ENCODE peak calls at places on chromosome 18, in five cellular contexts. H is B cell, M is NB4, O is psoas muscle, Q is WTC11. C is an unnamed sample.

GRCh38 chr18:54671291-54671881 is 80.3 kb downstream of the DYNAP start:
- DNase-seq in H (peak), M (peak), O (no peak), Q (no peak), C (no peak)

GRCh38 chr18:79558196-79559120 is 121.1 kb upstream of the CTDP1 start:
- DNase-seq in H (no peak), M (no peak), O (no peak), Q (no peak), C (no peak)

GRCh38 chr18:3790702-3791101 is 340.7 kb downstream of the TGIF1 start:
- DNase-seq in H (no peak), M (no peak), O (no peak), Q (no peak), C (no peak)

GRCh38 chr18:67813380-67814028 is 297.0 kb upstream of the DSEL start:
- DNase-seq in H (no peak), M (no peak), O (no peak), Q (no peak), C (no peak)

GRCh38 chr18:55337908-55338521 is 250.0 kb downstream of the TCF4 start:
- DNase-seq in H (peak), M (no peak), O (peak), Q (no peak), C (no peak)

GRCh38 chr18:63969965-63970802 is at the start of gene SERPINB8:
- DNase-seq in H (peak), M (peak), O (peak), Q (peak), C (peak)

GRCh38 chr18:44896817-44897216 is 216.1 kb downstream of the SETBP1 start:
- DNase-seq in H (no peak), M (no peak), O (no peak), Q (no peak), C (no peak)

GRCh38 chr18:68935686-68936085 is 137.8 kb downstream of the CCDC102B start:
- DNase-seq in H (no peak), M (no peak), O (no peak), Q (no peak), C (no peak)

GRCh38 chr18:60199505-60199904 is 173.1 kb downstream of the MC4R start:
- DNase-seq in H (no peak), M (no peak), O (no peak), Q (no peak), C (no peak)

GRCh38 chr18:24168496-24168895 is 29.6 kb downstream of the CABYR start:
- DNase-seq in H (no peak), M (no peak), O (no peak), Q (no peak), C (no peak)

GRCh38 chr18:73235921-73236320 is 368.1 kb upstream of the NETO1 start:
- DNase-seq in H (no peak), M (no peak), O (no peak), Q (no peak), C (no peak)

GRCh38 chr18:23883277-23883790 is 131.2 kb upstream of the TTC39C start:
- DNase-seq in H (no peak), M (no peak), O (peak), Q (no peak), C (no peak)

GRCh38 chr18:53489266-53489665 is 735.2 kb downstream of the MBD2 start:
- DNase-seq in H (no peak), M (no peak), O (no peak), Q (no peak), C (no peak)

GRCh38 chr18:25281522-25281921 is 70.4 kb downstream of the ZNF521 start:
- DNase-seq in H (no peak), M (no peak), O (no peak), Q (no peak), C (no peak)

GRCh38 chr18:37348729-37349128 is 216.9 kb downstream of the CELF4 start:
- DNase-seq in H (no peak), M (no peak), O (no peak), Q (no peak), C (no peak)

GRCh38 chr18:9706081-9706935 is 1.8 kb upstream of the RAB31 start:
- DNase-seq in H (no peak), M (no peak), O (no peak), Q (no peak), C (no peak)

GRCh38 chr18:69580107-69580506 is 179.4 kb downstream of the DOK6 start:
- DNase-seq in H (no peak), M (peak), O (no peak), Q (no peak), C (peak)

GRCh38 chr18:11850821-11851155 is 425 bp upstream of the CHMP1B start:
- DNase-seq in H (no peak), M (no peak), O (no peak), Q (no peak), C (no peak)

GRCh38 chr18:79047556-79048244 is 21.5 kb upstream of the ATP9B start:
- DNase-seq in H (no peak), M (peak), O (no peak), Q (no peak), C (peak)

GRCh38 chr18:46771141-46771540 is 14.3 kb upstream of the ST8SIA5 start:
- DNase-seq in H (no peak), M (no peak), O (no peak), Q (no peak), C (no peak)

GRCh38 chr18:9017900-9018217 is 84.6 kb upstream of the NDUFV2 start:
- DNase-seq in H (no peak), M (no peak), O (no peak), Q (no peak), C (no peak)

GRCh38 chr18:23032030-23032582 is 99.0 kb downstream of the RBBP8 start:
- DNase-seq in H (no peak), M (no peak), O (no peak), Q (no peak), C (no peak)

GRCh38 chr18:54608008-54608642 is 17.1 kb downstream of the DYNAP start:
- DNase-seq in H (no peak), M (peak), O (no peak), Q (no peak), C (no peak)

GRCh38 chr18:30457156-30457555 is 585.4 kb downstream of the DSC3 start:
- DNase-seq in H (no peak), M (no peak), O (no peak), Q (no peak), C (no peak)

GRCh38 chr18:54787616-54788015 is 40.7 kb upstream of the RAB27B start:
- DNase-seq in H (no peak), M (no peak), O (no peak), Q (no peak), C (no peak)

GRCh38 chr18:28178720-28179119 is 1.8 kb upstream of the CDH2 start:
- DNase-seq in H (no peak), M (no peak), O (no peak), Q (no peak), C (no peak)

GRCh38 chr18:36769172-36769571 is 59.6 kb downstream of the TPGS2 start:
- DNase-seq in H (no peak), M (no peak), O (no peak), Q (no peak), C (no peak)

GRCh38 chr18:31685097-31686082 is 1.0 kb upstream of the B4GALT6 start:
- DNase-seq in H (peak), M (peak), O (peak), Q (peak), C (peak)
- TF ChIP-seq CTCF in H (peak), M (no peak), O (peak), Q (no peak), C (no peak)

DNA sequence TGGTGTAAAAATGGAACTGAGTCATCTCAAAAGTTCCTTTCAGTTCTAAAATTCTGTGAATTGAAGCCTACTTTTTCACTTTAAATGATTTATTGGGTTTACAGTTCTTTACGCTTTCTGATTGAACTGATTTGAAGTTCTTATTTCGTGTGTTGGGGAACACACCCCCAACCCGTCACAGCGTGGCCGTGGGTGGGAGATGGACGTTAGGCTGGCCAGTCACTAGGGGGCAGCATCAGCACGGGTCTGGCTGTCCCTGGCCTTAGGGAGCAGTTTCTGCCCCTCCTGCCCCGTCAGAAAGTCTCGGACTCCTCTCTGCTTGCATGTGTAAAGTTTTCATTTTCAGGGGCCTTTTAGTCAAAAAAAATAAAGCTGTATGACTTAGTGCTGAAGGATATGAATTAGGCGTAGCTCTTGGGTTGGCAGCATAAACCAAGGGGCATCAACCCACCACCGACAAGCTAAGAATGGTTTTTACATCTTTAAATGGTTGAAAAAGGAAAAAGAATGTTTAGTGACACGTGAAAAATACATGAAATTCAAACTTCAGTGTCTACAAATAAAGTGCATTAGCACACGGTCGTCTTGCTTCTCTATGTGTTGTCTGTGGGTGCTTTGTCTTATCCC is 63.4 kb downstream of the ZCCHC2 start:
- DNase-seq in H (peak), M (peak), O (peak), Q (peak), C (peak)
- TF ChIP-seq CTCF in H (peak), M (peak), O (peak), Q (peak), C (peak)

GRCh38 chr18:61606759-61607158 is 273.5 kb downstream of the CDH20 start:
- DNase-seq in H (no peak), M (peak), O (peak), Q (peak), C (no peak)

GRCh38 chr18:61608306-61608705 is 275.1 kb downstream of the CDH20 start:
- DNase-seq in H (no peak), M (no peak), O (no peak), Q (no peak), C (no peak)

GRCh38 chr18:61609131-61609530 is 275.9 kb downstream of the CDH20 start:
- DNase-seq in H (no peak), M (no peak), O (no peak), Q (no peak), C (no peak)

GRCh38 chr18:61616111-61616610 is 276.6 kb downstream of the RNF152 start:
- DNase-seq in H (no peak), M (no peak), O (no peak), Q (no peak), C (no peak)

GRCh38 chr18:61612517-61612916 is 279.3 kb downstream of the CDH20 start:
- DNase-seq in H (no peak), M (peak), O (no peak), Q (no peak), C (no peak)
- TF ChIP-seq CTCF in H (no peak), M (no peak), O (no peak), Q (no peak), C (no peak)

GRCh38 chr18:74626311-74626874 is 28.7 kb downstream of the ZNF407 start:
- DNase-seq in H (no peak), M (no peak), O (no peak), Q (no peak), C (no peak)

GRCh38 chr18:74624491-74624890 is 26.8 kb downstream of the ZNF407 start:
- DNase-seq in H (no peak), M (no peak), O (no peak), Q (no peak), C (no peak)

GRCh38 chr18:74622079-74622478 is 24.4 kb downstream of the ZNF407 start:
- DNase-seq in H (no peak), M (no peak), O (no peak), Q (no peak), C (peak)

GRCh38 chr18:74625157-74625556 is 27.5 kb downstream of the ZNF407 start:
- DNase-seq in H (no peak), M (no peak), O (no peak), Q (no peak), C (no peak)

GRCh38 chr18:74623047-74623816 is 25.6 kb downstream of the ZNF407 start:
- DNase-seq in H (peak), M (peak), O (no peak), Q (no peak), C (peak)
- TF ChIP-seq CTCF in H (peak), M (peak), O (peak), Q (no peak), C (peak)